ENCODE peak calls at places on chromosome 22, in four cellular contexts. E is OCI-LY7, K is brain microvascular endothelial cell, D is kidney glomerular epithelial cell. M is an unnamed sample.

GRCh38 chr22:43953988-43954771 is 1.1 kb upstream of the SAMM50 start:
- DNase-seq in E (peak), D (no peak), K (no peak), M (no peak)

GRCh38 chr22:32803020-32803758 is 1.7 kb downstream of the TIMP3 start:
- DNase-seq in K (no peak), D (peak), E (no peak), M (no peak)

GRCh38 chr22:35930933-35931332 is 97.7 kb downstream of the RBFOX2 start:
- DNase-seq in D (peak), E (peak), K (peak), M (peak)

GRCh38 chr22:47695176-47695575 is 932.7 kb downstream of the TBC1D22A start:
- DNase-seq in K (no peak), E (no peak), D (no peak), M (no peak)

GRCh38 chr22:25167834-25168601 is 31.6 kb upstream of the CRYBB3 start:
- DNase-seq in E (no peak), D (no peak), K (no peak), M (no peak)

GRCh38 chr22:23212061-23213030 is 32.0 kb downstream of the BCR start:
- DNase-seq in D (no peak), E (peak), K (no peak), M (peak)

GRCh38 chr22:17097701-17098100 is 12.9 kb downstream of the IL17RA start:
- DNase-seq in K (no peak), D (no peak), E (no peak), M (no peak)

GRCh38 chr22:20027966-20028854 is 7.3 kb downstream of the TANGO2 start:
- DNase-seq in E (peak), D (no peak), K (peak), M (no peak)

GRCh38 chr22:31081963-31082605 is 966 bp downstream of the SMTN start:
- DNase-seq in E (no peak), D (peak), K (peak), M (no peak)

M was measured in NCI-H146.